ENCODE peak calls at places on chromosomes 7 and 10, in nine cellular contexts. D is cardiac muscle cell, L is mucosa of descending colon, P is IMR-90, M is heart right ventricle, X is GM23248, T is PC-3, N is BE2C, V is GM06990. A is an unnamed sample. For H3K36me3, the result is how much of the 10 kb centered on the place peaks cover.

GRCh38 chr7:2908103-2908683 is 64.1 kb upstream of the GNA12 start:
- DNase-seq in D (no peak), L (no peak), P (no peak), M (no peak), X (no peak), T (no peak), N (no peak), V (no peak), A (no peak)

GRCh38 chr10:101814466-101815041 is 3.7 kb downstream of the OGA start:
- DNase-seq in D (no peak), L (no peak), P (no peak), M (no peak), X (peak), T (no peak), N (no peak), V (no peak), A (no peak)

GRCh38 chr10:17249820-17250219 is 21.8 kb downstream of the VIM start:
- DNase-seq in D (no peak), L (no peak), P (peak), M (no peak), X (peak), T (peak), N (no peak), V (no peak), A (no peak)

GRCh38 chr7:92609921-92610518 is 19.8 kb upstream of the FAM133B start:
- DNase-seq in D (no peak), L (no peak), P (peak), M (no peak), X (peak), T (peak), N (no peak), V (no peak), A (no peak)

GRCh38 chr7:10429031-10429430 is 544.6 kb upstream of the PHF14 start:
- DNase-seq in D (no peak), L (no peak), P (no peak), M (no peak), X (no peak), T (no peak), N (no peak), V (no peak), A (no peak)

GRCh38 chr7:117385340-117386124 is 41.8 kb downstream of the ASZ1 start:
- DNase-seq in D (peak), L (no peak), P (peak), M (no peak), X (peak), T (peak), N (no peak), V (no peak), A (no peak)

GRCh38 chr10:84296071-84296981 is 32.1 kb upstream of the CCSER2 start:
- DNase-seq in D (no peak), L (no peak), P (peak), M (no peak), X (peak), T (no peak), N (no peak), V (no peak), A (no peak)

GRCh38 chr7:134045716-134046115 is 81.4 kb upstream of the LRGUK start:
- DNase-seq in D (no peak), L (no peak), P (no peak), M (no peak), X (no peak), T (no peak), N (no peak), V (no peak), A (no peak)

GRCh38 chr10:90822508-90822907 is 35.3 kb downstream of the HTR7 start:
- DNase-seq in D (no peak), L (no peak), P (no peak), M (no peak), X (no peak), T (no peak), N (no peak), V (no peak), A (no peak)

GRCh38 chr10:4028838-4029583 is 244.0 kb upstream of the KLF6 start:
- DNase-seq in D (no peak), L (no peak), P (no peak), M (no peak), X (no peak), T (no peak), N (no peak), V (no peak), A (no peak)

GRCh38 chr7:98735801-98736200 is 118.7 kb downstream of the NPTX2 start:
- DNase-seq in D (no peak), L (no peak), P (no peak), M (no peak), X (no peak), T (no peak), N (no peak), V (no peak), A (no peak)

GRCh38 chr7:30896783-30897617 is 14.7 kb upstream of the AQP1 start:
- DNase-seq in D (no peak), L (peak), P (no peak), M (no peak), X (no peak), T (no peak), N (no peak), V (no peak), A (no peak)

GRCh38 chr10:804787-805634 is 115.5 kb upstream of the DIP2C start:
- DNase-seq in D (no peak), L (peak), P (no peak), M (no peak), X (no peak), T (no peak), N (no peak), V (no peak), A (no peak)

GRCh38 chr7:123367508-123368122 is 166.8 kb downstream of the IQUB start:
- DNase-seq in D (peak), L (no peak), P (no peak), M (no peak), X (peak), T (peak), N (peak), V (no peak), A (no peak)

GRCh38 chr10:95392711-95393164 is 101.9 kb upstream of the PDLIM1 start:
- DNase-seq in D (no peak), L (no peak), P (no peak), M (no peak), X (no peak), T (no peak), N (no peak), V (peak), A (no peak)

GRCh38 chr10:95399167-95399566 is 108.4 kb upstream of the PDLIM1 start:
- DNase-seq in D (no peak), L (no peak), P (no peak), M (no peak), X (no peak), T (no peak), N (no peak), V (no peak), A (no peak)

GRCh38 chr10:95397747-95398146 is 106.9 kb upstream of the PDLIM1 start:
- DNase-seq in D (no peak), L (no peak), P (no peak), M (no peak), X (peak), T (no peak), N (no peak), V (no peak), A (no peak)

GRCh38 chr10:95394161-95394880 is 103.5 kb upstream of the PDLIM1 start:
- DNase-seq in D (no peak), L (no peak), P (no peak), M (no peak), X (peak), T (peak), N (no peak), V (no peak), A (peak)

DNA sequence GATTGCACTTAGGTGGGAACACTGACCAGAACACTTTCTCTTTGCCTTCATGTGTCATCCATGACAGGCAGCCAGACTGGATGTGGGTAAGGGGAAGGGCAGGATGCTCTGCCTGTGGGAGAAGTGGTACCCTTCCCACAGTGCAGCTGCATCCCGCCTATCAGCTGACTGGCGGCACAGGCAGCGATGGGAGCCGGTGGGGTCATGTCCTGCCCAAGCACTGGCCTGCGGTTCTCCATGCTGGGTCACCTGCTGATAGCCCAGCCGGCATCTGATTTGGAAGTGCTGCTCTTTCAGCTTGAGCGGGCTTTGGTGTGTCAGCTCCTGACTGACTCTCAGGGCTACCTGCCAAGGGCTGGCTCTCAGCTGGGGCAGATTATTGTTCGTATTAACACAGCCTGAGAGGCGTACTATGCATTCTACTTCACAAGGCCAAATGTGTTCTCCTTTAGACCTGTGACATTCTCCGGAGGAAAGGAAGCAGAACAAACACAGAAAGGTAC is 105.2 kb upstream of the PDLIM1 start:
- DNase-seq in D (no peak), L (no peak), P (no peak), M (peak), X (no peak), T (peak), N (no peak), V (no peak), A (no peak)
- H3K36me3 ChIP-seq in D (under half), L (under half), P (under half), M (under half), X (under half), T (under half), N (under half), V (under half), A (under half)

GRCh38 chr7:47358944-47359588 is 222.8 kb downstream of the TNS3 start:
- DNase-seq in D (no peak), L (no peak), P (peak), M (no peak), X (no peak), T (peak), N (no peak), V (no peak), A (no peak)

GRCh38 chr7:47362984-47363383 is 218.9 kb downstream of the TNS3 start:
- DNase-seq in D (no peak), L (no peak), P (no peak), M (no peak), X (no peak), T (no peak), N (no peak), V (no peak), A (no peak)

GRCh38 chr7:47361746-47362215 is 220.1 kb downstream of the TNS3 start:
- DNase-seq in D (no peak), L (no peak), P (peak), M (peak), X (peak), T (peak), N (no peak), V (peak), A (peak)

GRCh38 chr7:47360301-47360900 is 221.5 kb downstream of the TNS3 start:
- DNase-seq in D (no peak), L (no peak), P (no peak), M (no peak), X (no peak), T (no peak), N (no peak), V (no peak), A (no peak)

DNA sequence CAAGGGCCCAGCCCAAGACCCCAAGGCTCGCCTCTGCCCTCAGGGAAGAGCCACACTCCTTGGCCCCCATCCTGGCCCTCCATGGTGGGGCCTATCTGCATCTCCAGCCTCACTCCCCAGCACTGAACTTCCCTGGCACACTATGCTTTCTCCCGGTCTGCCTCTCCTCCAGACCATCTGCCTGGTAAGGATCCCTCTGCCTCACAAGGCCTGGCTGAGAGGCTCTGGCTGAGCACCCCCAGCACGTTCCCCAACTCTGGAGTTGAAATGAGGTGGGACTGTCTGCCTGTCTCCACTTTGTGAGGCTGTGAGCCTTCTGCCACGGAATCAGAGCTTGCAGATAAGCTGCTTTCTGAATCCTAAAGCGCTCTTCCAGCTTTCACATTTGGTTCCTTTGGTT is 220.7 kb downstream of the TNS3 start:
- DNase-seq in D (no peak), L (no peak), P (no peak), M (no peak), X (no peak), T (no peak), N (no peak), V (no peak), A (no peak)
- H3K36me3 ChIP-seq in D (under half), L (under half), P (under half), M (under half), X (under half), T (under half), N (under half), V (under half), A (under half)

GRCh38 chr7:47303695-47304453 is 278.0 kb downstream of the TNS3 start:
- DNase-seq in D (no peak), L (no peak), P (no peak), M (no peak), X (no peak), T (no peak), N (no peak), V (no peak), A (no peak)
- H3K36me3 ChIP-seq in D (under half), L (under half), P (under half), M (under half), X (under half), T (under half), N (under half), V (under half), A (under half)

GRCh38 chr7:7554021-7554432 is 12.7 kb upstream of the MIOS start:
- DNase-seq in D (no peak), L (no peak), P (no peak), M (no peak), X (peak), T (peak), N (no peak), V (no peak), A (no peak)
- H3K36me3 ChIP-seq in D (under half), L (under half), P (under half), M (under half), X (under half), T (under half), N (under half), V (under half), A (under half)